ENCODE peak calls at places on chromosome 18, in seven cellular contexts. One of them, this sample, is unnamed.

GRCh38 chr18:7020995-7021777 is 96.4 kb downstream of the LAMA1 start:
- DNase-seq in IMR-90: no peak
- DNase-seq in neuronal stem cell: no peak
- DNase-seq in H9: peak
- DNase-seq in mesenchymal stem cell: no peak
- DNase-seq in H1: no peak
- DNase-seq in trophoblast cell: no peak
- DNase-seq in this sample: peak

GRCh38 chr18:48533340-48534093 is 5.3 kb upstream of the CTIF start:
- DNase-seq in IMR-90: no peak
- DNase-seq in neuronal stem cell: no peak
- DNase-seq in H9: no peak
- DNase-seq in mesenchymal stem cell: no peak
- DNase-seq in H1: no peak
- DNase-seq in trophoblast cell: no peak
- DNase-seq in this sample: peak

GRCh38 chr18:72542993-72543361 is 1.2 kb downstream of the CBLN2 start:
- DNase-seq in IMR-90: no peak
- DNase-seq in neuronal stem cell: peak
- DNase-seq in H9: peak
- DNase-seq in mesenchymal stem cell: no peak
- DNase-seq in H1: no peak
- DNase-seq in trophoblast cell: no peak
- DNase-seq in this sample: peak

GRCh38 chr18:48713302-48713701 is 174.5 kb downstream of the CTIF start:
- DNase-seq in IMR-90: no peak
- DNase-seq in neuronal stem cell: no peak
- DNase-seq in H9: no peak
- DNase-seq in mesenchymal stem cell: no peak
- DNase-seq in H1: no peak
- DNase-seq in trophoblast cell: no peak
- DNase-seq in this sample: no peak

GRCh38 chr18:23136326-23137092 is 1.2 kb downstream of the CABLES1 start:
- DNase-seq in IMR-90: no peak
- DNase-seq in neuronal stem cell: peak
- DNase-seq in H9: peak
- DNase-seq in mesenchymal stem cell: peak
- DNase-seq in H1: no peak
- DNase-seq in trophoblast cell: no peak
- DNase-seq in this sample: peak

GRCh38 chr18:45755936-45756335 is 32.0 kb downstream of the SLC14A1 start:
- DNase-seq in IMR-90: peak
- DNase-seq in neuronal stem cell: no peak
- DNase-seq in H9: no peak
- DNase-seq in mesenchymal stem cell: peak
- DNase-seq in H1: no peak
- DNase-seq in trophoblast cell: no peak
- DNase-seq in this sample: no peak

GRCh38 chr18:76821875-76822509 is 365 bp upstream of the ZNF236 start:
- DNase-seq in IMR-90: peak
- DNase-seq in neuronal stem cell: peak
- DNase-seq in H9: no peak
- DNase-seq in mesenchymal stem cell: peak
- DNase-seq in H1: no peak
- DNase-seq in trophoblast cell: peak
- DNase-seq in this sample: peak

GRCh38 chr18:28723506-28723905 is 546.6 kb upstream of the CDH2 start:
- DNase-seq in IMR-90: peak
- DNase-seq in neuronal stem cell: no peak
- DNase-seq in H9: no peak
- DNase-seq in mesenchymal stem cell: no peak
- DNase-seq in H1: no peak
- DNase-seq in trophoblast cell: no peak
- DNase-seq in this sample: no peak

GRCh38 chr18:58135170-58135569 is 91.1 kb downstream of the NEDD4L start:
- DNase-seq in IMR-90: peak
- DNase-seq in neuronal stem cell: no peak
- DNase-seq in H9: no peak
- DNase-seq in mesenchymal stem cell: peak
- DNase-seq in H1: no peak
- DNase-seq in trophoblast cell: no peak
- DNase-seq in this sample: no peak

GRCh38 chr18:29164020-29164706 is 987.2 kb upstream of the CDH2 start:
- DNase-seq in IMR-90: peak
- DNase-seq in neuronal stem cell: no peak
- DNase-seq in H9: no peak
- DNase-seq in mesenchymal stem cell: peak
- DNase-seq in H1: no peak
- DNase-seq in trophoblast cell: peak
- DNase-seq in this sample: peak

GRCh38 chr18:28045880-28046279 is 131.1 kb downstream of the CDH2 start:
- DNase-seq in IMR-90: peak
- DNase-seq in neuronal stem cell: no peak
- DNase-seq in H9: no peak
- DNase-seq in mesenchymal stem cell: no peak
- DNase-seq in H1: no peak
- DNase-seq in trophoblast cell: no peak
- DNase-seq in this sample: peak

GRCh38 chr18:35331367-35332087 is 12.7 kb downstream of the ZNF24 start:
- DNase-seq in IMR-90: no peak
- DNase-seq in neuronal stem cell: no peak
- DNase-seq in H9: no peak
- DNase-seq in mesenchymal stem cell: no peak
- DNase-seq in H1: no peak
- DNase-seq in trophoblast cell: no peak
- DNase-seq in this sample: no peak

GRCh38 chr18:6994719-6995430 is 122.7 kb downstream of the LAMA1 start:
- DNase-seq in IMR-90: no peak
- DNase-seq in neuronal stem cell: no peak
- DNase-seq in H9: no peak
- DNase-seq in mesenchymal stem cell: no peak
- DNase-seq in H1: no peak
- DNase-seq in trophoblast cell: no peak
- DNase-seq in this sample: peak

GRCh38 chr18:76491801-76492668 is 3.0 kb downstream of the ZNF516 start:
- DNase-seq in IMR-90: peak
- DNase-seq in neuronal stem cell: peak
- DNase-seq in H9: peak
- DNase-seq in mesenchymal stem cell: peak
- DNase-seq in H1: no peak
- DNase-seq in trophoblast cell: no peak
- DNase-seq in this sample: peak

GRCh38 chr18:59715966-59716369 is 18.7 kb upstream of the CCBE1 start:
- DNase-seq in IMR-90: peak
- DNase-seq in neuronal stem cell: no peak
- DNase-seq in H9: no peak
- DNase-seq in mesenchymal stem cell: peak
- DNase-seq in H1: no peak
- DNase-seq in trophoblast cell: peak
- DNase-seq in this sample: no peak

GRCh38 chr18:7784171-7784570 is 217.1 kb downstream of the PTPRM start:
- DNase-seq in IMR-90: no peak
- DNase-seq in neuronal stem cell: no peak
- DNase-seq in H9: peak
- DNase-seq in mesenchymal stem cell: no peak
- DNase-seq in H1: no peak
- DNase-seq in trophoblast cell: peak
- DNase-seq in this sample: peak

GRCh38 chr18:58451115-58451971 is 177.5 kb downstream of the ALPK2 start:
- DNase-seq in IMR-90: no peak
- DNase-seq in neuronal stem cell: no peak
- DNase-seq in H9: no peak
- DNase-seq in mesenchymal stem cell: no peak
- DNase-seq in H1: no peak
- DNase-seq in trophoblast cell: no peak
- DNase-seq in this sample: peak

GRCh38 chr18:55301196-55301540 is 286.8 kb downstream of the TCF4 start:
- DNase-seq in IMR-90: peak
- DNase-seq in neuronal stem cell: no peak
- DNase-seq in H9: no peak
- DNase-seq in mesenchymal stem cell: no peak
- DNase-seq in H1: no peak
- DNase-seq in trophoblast cell: no peak
- DNase-seq in this sample: no peak

GRCh38 chr18:35117951-35118411 is 76.8 kb downstream of the MAPRE2 start:
- DNase-seq in IMR-90: peak
- DNase-seq in neuronal stem cell: no peak
- DNase-seq in H9: no peak
- DNase-seq in mesenchymal stem cell: peak
- DNase-seq in H1: no peak
- DNase-seq in trophoblast cell: no peak
- DNase-seq in this sample: no peak

GRCh38 chr18:36580874-36581750 is 247.7 kb downstream of the TPGS2 start:
- DNase-seq in IMR-90: peak
- DNase-seq in neuronal stem cell: no peak
- DNase-seq in H9: no peak
- DNase-seq in mesenchymal stem cell: peak
- DNase-seq in H1: no peak
- DNase-seq in trophoblast cell: no peak
- DNase-seq in this sample: no peak

GRCh38 chr18:5073026-5073944 is 123.8 kb downstream of the AKAIN1 start:
- DNase-seq in IMR-90: peak
- DNase-seq in neuronal stem cell: peak
- DNase-seq in H9: peak
- DNase-seq in mesenchymal stem cell: peak
- DNase-seq in H1: no peak
- DNase-seq in trophoblast cell: peak
- DNase-seq in this sample: peak

GRCh38 chr18:36406805-36407204 is 109.3 kb downstream of the FHOD3 start:
- DNase-seq in IMR-90: no peak
- DNase-seq in neuronal stem cell: no peak
- DNase-seq in H9: no peak
- DNase-seq in mesenchymal stem cell: no peak
- DNase-seq in H1: no peak
- DNase-seq in trophoblast cell: no peak
- DNase-seq in this sample: no peak

GRCh38 chr18:72867721-72868665 is at the start of gene NETO1:
- DNase-seq in IMR-90: no peak
- DNase-seq in neuronal stem cell: peak
- DNase-seq in H9: peak
- DNase-seq in mesenchymal stem cell: peak
- DNase-seq in H1: no peak
- DNase-seq in trophoblast cell: no peak
- DNase-seq in this sample: peak

GRCh38 chr18:14914126-14914525 is 166.2 kb downstream of the ANKRD30B start:
- DNase-seq in IMR-90: no peak
- DNase-seq in neuronal stem cell: no peak
- DNase-seq in H9: no peak
- DNase-seq in mesenchymal stem cell: no peak
- DNase-seq in H1: no peak
- DNase-seq in trophoblast cell: no peak
- DNase-seq in this sample: no peak

GRCh38 chr18:13500891-13501887 is 225.2 kb downstream of the FAM210A start:
- DNase-seq in IMR-90: peak
- DNase-seq in neuronal stem cell: no peak
- DNase-seq in H9: peak
- DNase-seq in mesenchymal stem cell: no peak
- DNase-seq in H1: no peak
- DNase-seq in trophoblast cell: peak
- DNase-seq in this sample: peak

GRCh38 chr18:30387401-30387800 is 655.1 kb downstream of the DSC3 start:
- DNase-seq in IMR-90: no peak
- DNase-seq in neuronal stem cell: peak
- DNase-seq in H9: no peak
- DNase-seq in mesenchymal stem cell: peak
- DNase-seq in H1: no peak
- DNase-seq in trophoblast cell: no peak
- DNase-seq in this sample: peak

GRCh38 chr18:1499265-1499664 is 594.6 kb downstream of the ADCYAP1 start:
- DNase-seq in IMR-90: no peak
- DNase-seq in neuronal stem cell: no peak
- DNase-seq in H9: no peak
- DNase-seq in mesenchymal stem cell: no peak
- DNase-seq in H1: no peak
- DNase-seq in trophoblast cell: no peak
- DNase-seq in this sample: peak

GRCh38 chr18:13710460-13710859 is 15.9 kb downstream of the FAM210A start:
- DNase-seq in IMR-90: peak
- DNase-seq in neuronal stem cell: no peak
- DNase-seq in H9: no peak
- DNase-seq in mesenchymal stem cell: peak
- DNase-seq in H1: no peak
- DNase-seq in trophoblast cell: no peak
- DNase-seq in this sample: no peak

GRCh38 chr18:49920731-49921130 is 107.4 kb upstream of the ACAA2 start:
- DNase-seq in IMR-90: no peak
- DNase-seq in neuronal stem cell: peak
- DNase-seq in H9: no peak
- DNase-seq in mesenchymal stem cell: no peak
- DNase-seq in H1: no peak
- DNase-seq in trophoblast cell: no peak
- DNase-seq in this sample: no peak

GRCh38 chr18:9682572-9682971 is 25.5 kb upstream of the RAB31 start:
- DNase-seq in IMR-90: no peak
- DNase-seq in neuronal stem cell: no peak
- DNase-seq in H9: no peak
- DNase-seq in mesenchymal stem cell: no peak
- DNase-seq in H1: no peak
- DNase-seq in trophoblast cell: no peak
- DNase-seq in this sample: no peak
- H3K23ac ChIP-seq in IMR-90: no peak
- H3K23ac ChIP-seq in neuronal stem cell: no peak
- H3K23ac ChIP-seq in H9: no peak
- H3K23ac ChIP-seq in mesenchymal stem cell: no peak
- H3K23ac ChIP-seq in H1: no peak
- H3K23ac ChIP-seq in trophoblast cell: no peak
- H3K23ac ChIP-seq in this sample: no peak

GRCh38 chr18:64099244-64099643 is 49.6 kb downstream of the LINC00305 start:
- DNase-seq in IMR-90: no peak
- DNase-seq in neuronal stem cell: no peak
- DNase-seq in H9: no peak
- DNase-seq in mesenchymal stem cell: no peak
- DNase-seq in H1: no peak
- DNase-seq in trophoblast cell: no peak
- DNase-seq in this sample: no peak
- H3K23ac ChIP-seq in IMR-90: no peak
- H3K23ac ChIP-seq in neuronal stem cell: no peak
- H3K23ac ChIP-seq in H9: no peak
- H3K23ac ChIP-seq in mesenchymal stem cell: no peak
- H3K23ac ChIP-seq in H1: no peak
- H3K23ac ChIP-seq in trophoblast cell: no peak
- H3K23ac ChIP-seq in this sample: no peak

GRCh38 chr18:3411854-3412268 is 38.1 kb upstream of the TGIF1 start:
- DNase-seq in IMR-90: no peak
- DNase-seq in neuronal stem cell: no peak
- DNase-seq in H9: peak
- DNase-seq in mesenchymal stem cell: no peak
- DNase-seq in H1: no peak
- DNase-seq in trophoblast cell: peak
- DNase-seq in this sample: peak
- H3K23ac ChIP-seq in IMR-90: no peak
- H3K23ac ChIP-seq in neuronal stem cell: no peak
- H3K23ac ChIP-seq in H9: no peak
- H3K23ac ChIP-seq in mesenchymal stem cell: no peak
- H3K23ac ChIP-seq in H1: no peak
- H3K23ac ChIP-seq in trophoblast cell: no peak
- H3K23ac ChIP-seq in this sample: no peak

DNA sequence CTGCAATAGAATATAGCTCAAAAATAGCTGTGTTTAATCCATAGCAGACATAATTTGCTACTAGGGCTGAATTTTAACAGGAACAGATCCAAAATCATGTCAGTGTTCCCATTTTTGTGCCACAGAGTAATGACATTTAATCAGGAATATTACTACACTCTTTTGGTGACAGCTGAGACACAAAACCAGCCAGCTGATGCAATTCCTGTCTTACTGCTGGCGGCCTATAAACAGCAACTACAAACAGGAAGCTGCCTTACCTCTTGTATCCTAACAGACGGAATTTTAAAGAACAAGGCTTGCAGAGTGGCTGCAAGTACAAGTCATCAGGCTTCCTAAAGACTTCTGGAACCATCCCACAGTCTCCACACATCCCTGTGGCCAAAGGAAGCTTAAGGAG is 218.1 kb downstream of the ZNF521 start:
- DNase-seq in IMR-90: no peak
- DNase-seq in neuronal stem cell: no peak
- DNase-seq in H9: no peak
- DNase-seq in mesenchymal stem cell: no peak
- DNase-seq in H1: no peak
- DNase-seq in trophoblast cell: no peak
- DNase-seq in this sample: no peak
- H3K23ac ChIP-seq in IMR-90: no peak
- H3K23ac ChIP-seq in neuronal stem cell: no peak
- H3K23ac ChIP-seq in H9: no peak
- H3K23ac ChIP-seq in mesenchymal stem cell: no peak
- H3K23ac ChIP-seq in H1: no peak
- H3K23ac ChIP-seq in trophoblast cell: no peak
- H3K23ac ChIP-seq in this sample: no peak